ENCODE peak calls at places on chromosome 22, in four cellular contexts. One of them, this sample, is unnamed.

GRCh38 chr22:36701941-36702640 is 1.5 kb downstream of the CACNG2 start:
- DNase-seq in esophagus muscularis mucosa: no peak
- DNase-seq in transverse colon: no peak
- DNase-seq in mammary epithelial cell: no peak
- DNase-seq in this sample: no peak

GRCh38 chr22:41931701-41932269 is 5.2 kb upstream of the TNFRSF13C start:
- DNase-seq in mammary epithelial cell: no peak
- DNase-seq in esophagus muscularis mucosa: no peak
- DNase-seq in transverse colon: no peak
- DNase-seq in this sample: no peak

GRCh38 chr22:37557321-37558001 is 2.8 kb upstream of the CDC42EP1 start:
- DNase-seq in transverse colon: no peak
- DNase-seq in mammary epithelial cell: no peak
- DNase-seq in esophagus muscularis mucosa: no peak
- DNase-seq in this sample: no peak

GRCh38 chr22:36999463-36999862 is 19.8 kb downstream of the TST start:
- DNase-seq in mammary epithelial cell: no peak
- DNase-seq in esophagus muscularis mucosa: no peak
- DNase-seq in transverse colon: no peak
- DNase-seq in this sample: no peak

GRCh38 chr22:36653316-36653715 is 50.2 kb downstream of the CACNG2 start:
- DNase-seq in transverse colon: no peak
- DNase-seq in mammary epithelial cell: no peak
- DNase-seq in esophagus muscularis mucosa: no peak
- DNase-seq in this sample: no peak

GRCh38 chr22:32880906-32881596 is 79.5 kb downstream of the TIMP3 start:
- DNase-seq in mammary epithelial cell: no peak
- DNase-seq in transverse colon: peak
- DNase-seq in esophagus muscularis mucosa: peak
- DNase-seq in this sample: peak

GRCh38 chr22:22150457-22150856 is 94.1 kb upstream of the VPREB1 start:
- DNase-seq in mammary epithelial cell: no peak
- DNase-seq in esophagus muscularis mucosa: no peak
- DNase-seq in transverse colon: no peak
- DNase-seq in this sample: no peak

GRCh38 chr22:35482974-35483373 is 57.7 kb upstream of the RASD2 start:
- DNase-seq in transverse colon: no peak
- DNase-seq in esophagus muscularis mucosa: no peak
- DNase-seq in mammary epithelial cell: no peak
- DNase-seq in this sample: no peak

GRCh38 chr22:20995329-20996030 is 6.4 kb downstream of the THAP7 start:
- DNase-seq in mammary epithelial cell: no peak
- DNase-seq in transverse colon: no peak
- DNase-seq in esophagus muscularis mucosa: no peak
- DNase-seq in this sample: no peak

GRCh38 chr22:35489225-35489624 is 51.4 kb upstream of the RASD2 start:
- DNase-seq in mammary epithelial cell: peak
- DNase-seq in transverse colon: no peak
- DNase-seq in esophagus muscularis mucosa: no peak
- DNase-seq in this sample: no peak

GRCh38 chr22:35797411-35797810 is 79.7 kb downstream of the APOL5 start:
- DNase-seq in mammary epithelial cell: no peak
- DNase-seq in esophagus muscularis mucosa: no peak
- DNase-seq in transverse colon: no peak
- DNase-seq in this sample: no peak

GRCh38 chr22:20981787-20982562 is at the start of gene LZTR1:
- DNase-seq in mammary epithelial cell: peak
- DNase-seq in transverse colon: peak
- DNase-seq in esophagus muscularis mucosa: peak
- DNase-seq in this sample: peak

GRCh38 chr22:48834404-48834803 is 993.3 kb downstream of the BRD1 start:
- DNase-seq in mammary epithelial cell: no peak
- DNase-seq in transverse colon: no peak
- DNase-seq in esophagus muscularis mucosa: no peak
- DNase-seq in this sample: no peak
- TF ChIP-seq CTCF in mammary epithelial cell: no peak
- TF ChIP-seq CTCF in transverse colon: no peak
- TF ChIP-seq CTCF in esophagus muscularis mucosa: no peak
- TF ChIP-seq CTCF in this sample: no peak

DNA sequence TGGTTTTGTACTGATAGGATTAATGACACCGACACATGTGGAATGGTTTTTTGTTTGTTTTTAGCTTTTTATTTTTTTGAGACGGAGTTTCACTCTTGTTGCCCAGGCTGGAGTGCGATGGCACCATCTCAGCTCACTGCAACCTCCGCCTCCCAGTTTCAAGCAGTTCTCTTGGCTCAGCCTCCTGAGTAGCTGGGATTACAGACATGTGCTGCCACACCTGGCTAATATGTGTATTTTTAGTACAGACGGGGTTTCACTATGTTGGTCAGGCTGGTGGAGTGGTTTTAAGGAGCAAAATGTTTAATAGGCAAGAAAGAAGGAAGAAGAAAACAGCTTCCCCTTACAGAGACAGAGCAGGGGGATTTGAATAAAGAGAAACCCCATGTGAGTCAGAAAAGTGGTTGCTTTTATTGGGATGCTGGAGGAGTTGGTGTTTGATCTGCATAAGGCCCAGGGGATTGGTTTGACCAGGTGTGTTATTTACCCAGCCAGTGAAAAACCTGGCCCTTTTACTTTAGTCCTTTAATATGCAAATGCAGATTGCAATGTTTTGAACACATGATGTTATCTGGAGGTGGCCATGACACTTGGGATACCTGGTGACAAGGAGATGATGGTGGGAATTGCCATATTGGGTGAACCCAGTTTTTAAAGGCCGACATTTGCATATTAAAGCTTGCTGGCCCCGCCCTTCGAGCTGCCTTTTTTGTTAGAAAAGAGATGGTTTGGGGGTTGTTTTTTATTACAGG is 24.3 kb downstream of the SUSD2 start:
- DNase-seq in mammary epithelial cell: peak
- DNase-seq in esophagus muscularis mucosa: no peak
- DNase-seq in transverse colon: no peak
- DNase-seq in this sample: no peak
- TF ChIP-seq CTCF in mammary epithelial cell: no peak
- TF ChIP-seq CTCF in esophagus muscularis mucosa: no peak
- TF ChIP-seq CTCF in transverse colon: no peak
- TF ChIP-seq CTCF in this sample: no peak

GRCh38 chr22:30823015-30823370 is 128.3 kb downstream of the OSBP2 start:
- DNase-seq in mammary epithelial cell: no peak
- DNase-seq in transverse colon: no peak
- DNase-seq in esophagus muscularis mucosa: no peak
- DNase-seq in this sample: peak

GRCh38 chr22:30821381-30821780 is 126.7 kb downstream of the OSBP2 start:
- DNase-seq in transverse colon: no peak
- DNase-seq in esophagus muscularis mucosa: no peak
- DNase-seq in mammary epithelial cell: no peak
- DNase-seq in this sample: no peak

GRCh38 chr22:30824096-30824495 is 129.4 kb downstream of the OSBP2 start:
- DNase-seq in transverse colon: no peak
- DNase-seq in esophagus muscularis mucosa: no peak
- DNase-seq in mammary epithelial cell: no peak
- DNase-seq in this sample: no peak

GRCh38 chr22:30821863-30822215 is 127.2 kb downstream of the OSBP2 start:
- DNase-seq in mammary epithelial cell: no peak
- DNase-seq in esophagus muscularis mucosa: no peak
- DNase-seq in transverse colon: no peak
- DNase-seq in this sample: no peak

GRCh38 chr22:30822216-30823014 is 127.7 kb downstream of the OSBP2 start:
- DNase-seq in transverse colon: no peak
- DNase-seq in mammary epithelial cell: no peak
- DNase-seq in esophagus muscularis mucosa: no peak
- DNase-seq in this sample: peak
- TF ChIP-seq CTCF in transverse colon: no peak
- TF ChIP-seq CTCF in mammary epithelial cell: no peak
- TF ChIP-seq CTCF in esophagus muscularis mucosa: no peak
- TF ChIP-seq CTCF in this sample: no peak

DNA sequence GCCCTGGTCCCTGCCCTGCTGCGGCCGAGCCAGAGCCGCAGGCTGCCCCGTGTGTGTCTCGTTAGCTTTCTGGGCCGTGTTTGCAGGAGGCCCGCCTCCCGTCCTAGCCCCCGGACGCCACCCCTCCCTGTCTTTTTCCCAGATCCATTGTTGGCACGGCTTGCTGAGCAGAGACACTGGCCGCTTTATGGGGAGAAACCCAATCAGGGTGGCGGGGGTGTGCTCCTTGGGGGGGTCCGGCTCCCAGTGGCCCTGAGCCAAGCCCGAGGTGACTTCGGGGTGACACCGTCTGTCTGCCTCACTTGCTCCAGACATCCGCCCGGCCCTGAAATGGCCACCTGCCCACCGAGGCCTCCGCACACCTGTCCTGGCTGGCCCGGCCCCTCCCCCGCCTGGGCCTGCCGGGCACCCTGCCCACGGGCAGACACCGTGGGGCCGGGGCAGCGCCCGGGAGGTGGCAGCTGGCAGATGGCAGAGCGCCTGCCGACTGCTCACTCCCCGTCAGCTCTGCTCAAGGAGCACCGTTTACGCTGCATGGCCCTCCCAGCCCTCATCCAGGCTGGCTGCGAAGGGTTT is 43.1 kb upstream of the PPARA start:
- DNase-seq in transverse colon: peak
- DNase-seq in mammary epithelial cell: peak
- DNase-seq in esophagus muscularis mucosa: no peak
- DNase-seq in this sample: no peak
- TF ChIP-seq CTCF in transverse colon: no peak
- TF ChIP-seq CTCF in mammary epithelial cell: no peak
- TF ChIP-seq CTCF in esophagus muscularis mucosa: no peak
- TF ChIP-seq CTCF in this sample: no peak

GRCh38 chr22:46391486-46392136 is 56.1 kb downstream of the TRMU start:
- DNase-seq in mammary epithelial cell: no peak
- DNase-seq in esophagus muscularis mucosa: no peak
- DNase-seq in transverse colon: no peak
- DNase-seq in this sample: no peak

GRCh38 chr22:46390105-46390651 is 54.7 kb downstream of the TRMU start:
- DNase-seq in transverse colon: no peak
- DNase-seq in esophagus muscularis mucosa: no peak
- DNase-seq in mammary epithelial cell: no peak
- DNase-seq in this sample: no peak

GRCh38 chr22:46392137-46392844 is 56.8 kb downstream of the TRMU start:
- DNase-seq in transverse colon: no peak
- DNase-seq in esophagus muscularis mucosa: no peak
- DNase-seq in mammary epithelial cell: no peak
- DNase-seq in this sample: no peak

GRCh38 chr22:46389081-46389480 is 53.6 kb downstream of the TRMU start:
- DNase-seq in transverse colon: no peak
- DNase-seq in esophagus muscularis mucosa: no peak
- DNase-seq in mammary epithelial cell: no peak
- DNase-seq in this sample: no peak

GRCh38 chr22:46390652-46391301 is 55.3 kb downstream of the TRMU start:
- DNase-seq in transverse colon: peak
- DNase-seq in esophagus muscularis mucosa: no peak
- DNase-seq in mammary epithelial cell: peak
- DNase-seq in this sample: no peak
- TF ChIP-seq CTCF in transverse colon: peak
- TF ChIP-seq CTCF in esophagus muscularis mucosa: peak
- TF ChIP-seq CTCF in mammary epithelial cell: no peak
- TF ChIP-seq CTCF in this sample: no peak

GRCh38 chr22:18990355-18991137 is 54.5 kb upstream of the PRODH start:
- DNase-seq in esophagus muscularis mucosa: no peak
- DNase-seq in mammary epithelial cell: no peak
- DNase-seq in transverse colon: no peak
- DNase-seq in this sample: no peak

GRCh38 chr22:18985761-18986160 is 49.7 kb upstream of the PRODH start:
- DNase-seq in esophagus muscularis mucosa: no peak
- DNase-seq in mammary epithelial cell: no peak
- DNase-seq in transverse colon: no peak
- DNase-seq in this sample: no peak

GRCh38 chr22:18988958-18989357 is 52.9 kb upstream of the PRODH start:
- DNase-seq in mammary epithelial cell: no peak
- DNase-seq in transverse colon: no peak
- DNase-seq in esophagus muscularis mucosa: no peak
- DNase-seq in this sample: no peak

GRCh38 chr22:18984564-18984963 is 48.5 kb upstream of the PRODH start:
- DNase-seq in transverse colon: no peak
- DNase-seq in esophagus muscularis mucosa: no peak
- DNase-seq in mammary epithelial cell: no peak
- DNase-seq in this sample: no peak

DNA sequence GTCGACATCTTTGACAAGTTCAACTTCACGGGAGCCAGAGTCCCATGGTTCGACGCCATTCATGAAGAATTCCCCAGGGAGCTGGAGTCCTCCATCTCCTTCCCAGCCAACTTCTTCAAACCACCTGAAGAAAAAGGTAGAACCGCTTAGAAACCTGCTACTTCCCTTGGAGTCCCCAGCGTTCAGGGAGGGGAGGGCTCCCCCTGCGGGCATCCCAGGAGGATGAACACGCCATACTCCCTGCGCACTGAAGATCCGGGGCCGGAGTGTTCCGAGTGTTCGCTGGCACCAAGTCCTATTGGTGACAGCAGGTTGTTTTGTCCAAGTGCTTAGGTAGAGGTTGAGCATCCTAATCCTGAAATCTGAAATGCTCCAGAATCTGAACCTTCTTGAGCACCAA is 51.7 kb upstream of the PRODH start:
- DNase-seq in mammary epithelial cell: no peak
- DNase-seq in esophagus muscularis mucosa: no peak
- DNase-seq in transverse colon: no peak
- DNase-seq in this sample: peak
- TF ChIP-seq CTCF in mammary epithelial cell: no peak
- TF ChIP-seq CTCF in esophagus muscularis mucosa: no peak
- TF ChIP-seq CTCF in transverse colon: no peak
- TF ChIP-seq CTCF in this sample: peak

GRCh38 chr22:19965771-19966709 is 24.4 kb upstream of the TXNRD2 start:
- DNase-seq in transverse colon: no peak
- DNase-seq in esophagus muscularis mucosa: no peak
- DNase-seq in mammary epithelial cell: no peak
- DNase-seq in this sample: peak
- TF ChIP-seq CTCF in transverse colon: no peak
- TF ChIP-seq CTCF in esophagus muscularis mucosa: no peak
- TF ChIP-seq CTCF in mammary epithelial cell: peak
- TF ChIP-seq CTCF in this sample: peak

DNA sequence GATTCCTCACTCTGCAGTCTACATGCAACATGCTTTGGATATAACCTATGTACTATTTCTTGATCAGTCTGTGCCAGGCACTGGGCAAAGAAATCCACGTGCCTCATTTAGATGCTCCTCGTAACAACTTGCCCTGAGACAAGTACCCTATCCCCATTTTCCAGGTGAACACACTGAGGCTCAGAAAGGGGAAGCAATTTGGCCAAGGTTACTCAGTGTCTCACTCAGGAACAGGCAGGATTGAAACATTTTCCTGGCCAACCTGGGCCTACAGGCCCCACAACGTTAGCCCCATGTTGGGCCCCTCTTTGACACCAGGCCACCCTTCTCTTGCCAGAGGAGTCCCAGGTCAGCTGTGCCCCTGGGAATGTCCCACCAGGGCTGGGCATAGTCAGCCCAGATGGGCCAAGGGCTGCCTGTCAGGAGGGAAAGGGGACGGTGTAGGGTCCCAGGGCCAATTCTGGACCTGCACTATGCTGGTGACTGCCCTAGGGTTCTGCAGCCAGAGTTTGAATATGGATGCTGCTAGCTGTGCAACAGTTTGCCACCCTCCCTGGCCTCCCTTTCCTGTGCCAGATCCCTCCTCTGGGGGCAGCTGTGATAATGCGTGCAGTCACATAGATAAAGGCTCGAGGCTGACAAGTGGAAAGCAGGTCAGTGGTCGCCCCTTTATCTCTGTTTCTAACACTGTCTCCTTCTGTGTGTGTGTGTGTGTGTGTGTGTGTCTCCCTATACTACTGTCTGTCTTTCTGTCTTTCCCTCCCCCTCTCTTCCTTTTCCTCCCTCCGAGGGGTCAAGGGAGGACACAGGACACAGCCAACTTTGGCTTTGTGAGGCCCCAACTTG is 10.4 kb upstream of the EMID1 start:
- DNase-seq in mammary epithelial cell: no peak
- DNase-seq in esophagus muscularis mucosa: no peak
- DNase-seq in transverse colon: no peak
- DNase-seq in this sample: no peak
- TF ChIP-seq CTCF in mammary epithelial cell: no peak
- TF ChIP-seq CTCF in esophagus muscularis mucosa: no peak
- TF ChIP-seq CTCF in transverse colon: no peak
- TF ChIP-seq CTCF in this sample: no peak